ENCODE peak calls at places on chromosome 14, in four cellular contexts. J is astrocyte, L is H9, O is mammary epithelial cell. D is an unnamed sample.
A peak's percentile ranks its signal among the peaks of the same experiment; 100 is the strongest.

GRCh38 chr14:72715910-72716268 is 178.0 kb downstream of the DPF3 start:
- DNase-seq in J (no peak), L (no peak), O (no peak), D (no peak)

GRCh38 chr14:77376380-77376770 is 519 bp downstream of the TMED8 start:
- DNase-seq in J (no peak), L (peak; percentile 41), O (no peak), D (no peak)

GRCh38 chr14:33375781-33376180 is 437.1 kb downstream of the NPAS3 start:
- DNase-seq in J (peak; percentile 95), L (no peak), O (no peak), D (no peak)

GRCh38 chr14:99361596-99362220 is 89.7 kb upstream of the BCL11B start:
- DNase-seq in J (no peak), L (no peak), O (no peak), D (no peak)

GRCh38 chr14:77059276-77059934 is 30.9 kb upstream of the IRF2BPL start:
- DNase-seq in J (peak; percentile 96), L (peak; percentile 86), O (peak; percentile 49), D (peak; percentile 89)

GRCh38 chr14:99395904-99396530 is 84.6 kb downstream of the SETD3 start:
- DNase-seq in J (peak; percentile 83), L (no peak), O (peak; percentile 43), D (no peak)

GRCh38 chr14:27384124-27384523 is 786.3 kb upstream of the NOVA1 start:
- DNase-seq in J (no peak), L (no peak), O (no peak), D (no peak)

GRCh38 chr14:29799718-29800117 is 127.9 kb downstream of the PRKD1 start:
- DNase-seq in J (no peak), L (no peak), O (no peak), D (no peak)

GRCh38 chr14:55743551-55743950 is 163.5 kb downstream of the KTN1 start:
- DNase-seq in J (no peak), L (no peak), O (no peak), D (no peak)

GRCh38 chr14:81946808-81947798 is 413.4 kb upstream of the SEL1L start:
- DNase-seq in J (peak; percentile 0), L (no peak), O (no peak), D (no peak)

GRCh38 chr14:36771256-36771655 is 109.6 kb downstream of the PAX9 start:
- DNase-seq in J (no peak), L (no peak), O (no peak), D (peak; percentile 88)

GRCh38 chr14:69719501-69719951 is 47.4 kb upstream of the SRSF5 start:
- DNase-seq in J (peak; percentile 95), L (peak; percentile 40), O (peak; percentile 95), D (no peak)

GRCh38 chr14:59356783-59357182 is 108.4 kb downstream of the GPR135 start:
- DNase-seq in J (no peak), L (no peak), O (no peak), D (no peak)

GRCh38 chr14:32494566-32495434 is 165.7 kb downstream of the AKAP6 start:
- DNase-seq in J (peak; percentile 22), L (no peak), O (no peak), D (no peak)

GRCh38 chr14:70052990-70053389 is 135.8 kb downstream of the SLC8A3 start:
- DNase-seq in J (no peak), L (no peak), O (peak; percentile 22), D (peak; percentile 6)

GRCh38 chr14:23164250-23164649 is 19.2 kb downstream of the SLC7A8 start:
- DNase-seq in J (peak; percentile 45), L (no peak), O (no peak), D (peak; percentile 50)
- H3K4me1 ChIP-seq in J (peaks cover 9% of the 10 kb centered on the region), L (peaks cover 18% of the 10 kb centered on the region), O (peaks cover 9% of the 10 kb centered on the region), D (peaks cover 15% of the 10 kb centered on the region)

DNA sequence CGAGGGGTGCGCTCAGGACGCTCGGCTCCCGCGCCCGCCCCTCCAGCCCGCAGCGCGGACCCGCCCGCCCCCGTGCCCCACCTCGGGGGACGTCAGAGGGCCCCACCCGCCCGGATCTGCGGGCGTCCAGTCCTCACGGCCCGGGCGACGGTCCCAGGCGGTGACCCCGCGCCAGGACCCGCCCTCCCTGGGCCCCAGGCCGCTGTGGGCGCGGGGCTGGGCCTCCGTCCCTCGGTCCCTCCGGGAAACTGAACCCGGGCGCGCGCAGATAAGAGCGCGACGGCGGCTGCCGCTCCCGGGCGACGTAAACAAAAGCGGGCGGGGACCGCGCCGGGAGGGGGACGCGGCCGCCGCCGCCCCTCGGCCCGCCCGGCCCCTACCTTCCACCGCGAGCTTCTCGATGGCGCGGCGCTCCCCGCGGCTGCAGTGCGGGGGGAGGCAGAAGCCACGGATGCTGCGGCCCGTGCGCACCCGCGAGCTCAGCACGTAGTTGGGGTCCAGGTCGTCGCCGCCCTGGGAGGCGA is 1.1 kb downstream of the CKB start:
- DNase-seq in J (no peak), L (no peak), O (no peak), D (no peak)
- H2AFZ ChIP-seq in J (no peak overlapping the region), L (no peak overlapping the region), O (no peak overlapping the region), D (peak overlapping the region; percentile 76)

GRCh38 chr14:61530896-61531295 is 164.4 kb upstream of the HIF1A start:
- DNase-seq in J (no peak), L (no peak), O (no peak), D (peak; percentile 38)
- H3K4me1 ChIP-seq in J (peaks cover 31% of the 10 kb centered on the region), L (peaks cover 9% of the 10 kb centered on the region), O (peaks cover 64% of the 10 kb centered on the region), D (peaks cover 77% of the 10 kb centered on the region)

GRCh38 chr14:23588884-23589598 is 10.5 kb upstream of the JPH4 start:
- DNase-seq in J (peak; percentile 71), L (peak; percentile 91), O (peak; percentile 72), D (peak; percentile 83)
- H2AFZ ChIP-seq in J (peak overlapping the region; percentile 53), L (no peak overlapping the region), O (peak overlapping the region; percentile 46), D (no peak overlapping the region)

GRCh38 chr14:67529947-67530935 is 2.8 kb upstream of the PLEKHH1 start:
- DNase-seq in J (no peak), L (no peak), O (no peak), D (no peak)
- H3K4me1 ChIP-seq in J (no peaks in the 10 kb centered on the region), L (no peaks in the 10 kb centered on the region), O (peaks cover 4% of the 10 kb centered on the region), D (peaks cover 9% of the 10 kb centered on the region)

GRCh38 chr14:53848851-53849250 is 107.8 kb downstream of the BMP4 start:
- DNase-seq in J (no peak), L (no peak), O (no peak), D (peak; percentile 20)
- H2AFZ ChIP-seq in J (no peak overlapping the region), L (no peak overlapping the region), O (no peak overlapping the region), D (no peak overlapping the region)

GRCh38 chr14:64707661-64708060 is 3.4 kb downstream of the PLEKHG3 start:
- DNase-seq in J (peak; percentile 92), L (no peak), O (peak; percentile 96), D (peak; percentile 92)
- H3K4me1 ChIP-seq in J (peaks cover 50% of the 10 kb centered on the region), L (peaks cover 18% of the 10 kb centered on the region), O (peaks cover 55% of the 10 kb centered on the region), D (peaks cover 55% of the 10 kb centered on the region)

D was measured in PC-9.